ENCODE peak calls at places on chromosomes 12 and 14, in four cellular contexts. One of them, this sample, is unnamed.

GRCh38 chr14:58540693-58541092 is 97.1 kb upstream of the DACT1 start:
- DNase-seq in HFF-Myc: no peak
- DNase-seq in dorsolateral prefrontal cortex: no peak
- DNase-seq in GM12865: no peak
- DNase-seq in this sample: no peak

GRCh38 chr12:108821407-108822397 is 35.7 kb downstream of the SSH1 start:
- DNase-seq in HFF-Myc: no peak
- DNase-seq in dorsolateral prefrontal cortex: no peak
- DNase-seq in GM12865: peak; percentile 49
- DNase-seq in this sample: no peak

GRCh38 chr14:99164712-99165111 is 107.3 kb downstream of the BCL11B start:
- DNase-seq in HFF-Myc: no peak
- DNase-seq in dorsolateral prefrontal cortex: no peak
- DNase-seq in GM12865: no peak
- DNase-seq in this sample: no peak

GRCh38 chr12:121718653-121719239 is 6.2 kb downstream of the TMEM120B start:
- DNase-seq in HFF-Myc: no peak
- DNase-seq in dorsolateral prefrontal cortex: peak; percentile 26
- DNase-seq in GM12865: peak; percentile 69
- DNase-seq in this sample: no peak

GRCh38 chr12:126493366-126494108 is 1428.3 kb downstream of the AACS start:
- DNase-seq in HFF-Myc: no peak
- DNase-seq in dorsolateral prefrontal cortex: no peak
- DNase-seq in GM12865: no peak
- DNase-seq in this sample: no peak

GRCh38 chr12:115398311-115398781 is 714.4 kb upstream of the TBX3 start:
- DNase-seq in HFF-Myc: no peak
- DNase-seq in dorsolateral prefrontal cortex: no peak
- DNase-seq in GM12865: no peak
- DNase-seq in this sample: no peak

GRCh38 chr12:72578327-72578726 is 306.2 kb downstream of the TRHDE start:
- DNase-seq in HFF-Myc: no peak
- DNase-seq in dorsolateral prefrontal cortex: no peak
- DNase-seq in GM12865: no peak
- DNase-seq in this sample: no peak

GRCh38 chr12:10563966-10564365 is 49.4 kb downstream of the MAGOHB start:
- DNase-seq in HFF-Myc: no peak
- DNase-seq in dorsolateral prefrontal cortex: no peak
- DNase-seq in GM12865: no peak
- DNase-seq in this sample: no peak

GRCh38 chr14:65281991-65282908 is 130.3 kb upstream of the FUT8 start:
- DNase-seq in HFF-Myc: no peak
- DNase-seq in dorsolateral prefrontal cortex: peak; percentile 17
- DNase-seq in GM12865: peak; percentile 58
- DNase-seq in this sample: peak; percentile 32

GRCh38 chr12:58086006-58086405 is 144.6 kb downstream of the ATP23 start:
- DNase-seq in HFF-Myc: no peak
- DNase-seq in dorsolateral prefrontal cortex: no peak
- DNase-seq in GM12865: no peak
- DNase-seq in this sample: no peak

GRCh38 chr12:127926004-127926403 is 341.0 kb upstream of the TMEM132C start:
- DNase-seq in HFF-Myc: no peak
- DNase-seq in dorsolateral prefrontal cortex: peak; percentile 56
- DNase-seq in GM12865: no peak
- DNase-seq in this sample: peak; percentile 19

GRCh38 chr12:107179883-107180282 is 86.5 kb upstream of the CRY1 start:
- DNase-seq in HFF-Myc: no peak
- DNase-seq in dorsolateral prefrontal cortex: no peak
- DNase-seq in GM12865: no peak
- DNase-seq in this sample: no peak

GRCh38 chr14:96039633-96040311 is 610 bp downstream of the C14orf132 start:
- DNase-seq in HFF-Myc: no peak
- DNase-seq in dorsolateral prefrontal cortex: peak; percentile 61
- DNase-seq in GM12865: peak; percentile 8
- DNase-seq in this sample: no peak

GRCh38 chr12:6288235-6288634 is 22.2 kb upstream of the PLEKHG6 start:
- DNase-seq in HFF-Myc: no peak
- DNase-seq in dorsolateral prefrontal cortex: no peak
- DNase-seq in GM12865: no peak
- DNase-seq in this sample: no peak

GRCh38 chr12:102444093-102444492 is 36.3 kb downstream of the IGF1 start:
- DNase-seq in HFF-Myc: no peak
- DNase-seq in dorsolateral prefrontal cortex: no peak
- DNase-seq in GM12865: no peak
- DNase-seq in this sample: no peak

GRCh38 chr12:38886064-38886463 is 19.3 kb downstream of the CPNE8 start:
- DNase-seq in HFF-Myc: no peak
- DNase-seq in dorsolateral prefrontal cortex: no peak
- DNase-seq in GM12865: no peak
- DNase-seq in this sample: no peak

GRCh38 chr14:100892496-100893227 is 10.9 kb downstream of the RTL1 start:
- DNase-seq in HFF-Myc: no peak
- DNase-seq in dorsolateral prefrontal cortex: no peak
- DNase-seq in GM12865: no peak
- DNase-seq in this sample: no peak

GRCh38 chr12:54891717-54892478 is 37.6 kb downstream of the MUCL1 start:
- DNase-seq in HFF-Myc: no peak
- DNase-seq in dorsolateral prefrontal cortex: no peak
- DNase-seq in GM12865: no peak
- DNase-seq in this sample: no peak

GRCh38 chr12:87439990-87440827 is 589.0 kb downstream of the C12orf50 start:
- DNase-seq in HFF-Myc: peak; percentile 4
- DNase-seq in dorsolateral prefrontal cortex: no peak
- DNase-seq in GM12865: no peak
- DNase-seq in this sample: peak; percentile 72

GRCh38 chr12:32400114-32400672 is 835 bp downstream of the FGD4 start:
- DNase-seq in HFF-Myc: no peak
- DNase-seq in dorsolateral prefrontal cortex: no peak
- DNase-seq in GM12865: no peak
- DNase-seq in this sample: no peak

GRCh38 chr12:505221-505620 is 45.5 kb downstream of the B4GALNT3 start:
- DNase-seq in HFF-Myc: no peak
- DNase-seq in dorsolateral prefrontal cortex: no peak
- DNase-seq in GM12865: no peak
- DNase-seq in this sample: no peak

GRCh38 chr14:98229676-98230366 is 1042.2 kb downstream of the BCL11B start:
- DNase-seq in HFF-Myc: no peak
- DNase-seq in dorsolateral prefrontal cortex: no peak
- DNase-seq in GM12865: peak; percentile 67
- DNase-seq in this sample: no peak

GRCh38 chr14:65168840-65169239 is 66.5 kb upstream of the MAX start:
- DNase-seq in HFF-Myc: no peak
- DNase-seq in dorsolateral prefrontal cortex: no peak
- DNase-seq in GM12865: peak; percentile 45
- DNase-seq in this sample: no peak

GRCh38 chr12:112950701-112951100 is 12.4 kb downstream of the OAS3 start:
- DNase-seq in HFF-Myc: no peak
- DNase-seq in dorsolateral prefrontal cortex: no peak
- DNase-seq in GM12865: no peak
- DNase-seq in this sample: no peak

GRCh38 chr12:128258866-128259555 is 8.0 kb upstream of the TMEM132C start:
- DNase-seq in HFF-Myc: no peak
- DNase-seq in dorsolateral prefrontal cortex: peak; percentile 58
- DNase-seq in GM12865: no peak
- DNase-seq in this sample: no peak

GRCh38 chr12:110002691-110003515 is 3.7 kb downstream of the ANKRD13A start:
- DNase-seq in HFF-Myc: peak; percentile 20
- DNase-seq in dorsolateral prefrontal cortex: no peak
- DNase-seq in GM12865: no peak
- DNase-seq in this sample: no peak

GRCh38 chr12:98352835-98353234 is 162.6 kb upstream of the TMPO start:
- DNase-seq in HFF-Myc: no peak
- DNase-seq in dorsolateral prefrontal cortex: no peak
- DNase-seq in GM12865: no peak
- DNase-seq in this sample: no peak

GRCh38 chr14:83988274-83988673 is 1541.7 kb upstream of the FLRT2 start:
- DNase-seq in HFF-Myc: no peak
- DNase-seq in dorsolateral prefrontal cortex: no peak
- DNase-seq in GM12865: no peak
- DNase-seq in this sample: no peak

GRCh38 chr14:24079521-24080141 is 8.3 kb downstream of the CPNE6 start:
- DNase-seq in HFF-Myc: no peak
- DNase-seq in dorsolateral prefrontal cortex: peak; percentile 83
- DNase-seq in GM12865: no peak
- DNase-seq in this sample: no peak

GRCh38 chr12:25794580-25794979 is 163.9 kb upstream of the RASSF8 start:
- DNase-seq in HFF-Myc: no peak
- DNase-seq in dorsolateral prefrontal cortex: no peak
- DNase-seq in GM12865: no peak
- DNase-seq in this sample: no peak

GRCh38 chr14:70097576-70098256 is 91.0 kb downstream of the SLC8A3 start:
- DNase-seq in HFF-Myc: no peak
- DNase-seq in dorsolateral prefrontal cortex: no peak
- DNase-seq in GM12865: no peak
- DNase-seq in this sample: no peak

GRCh38 chr12:12461281-12461922 is 101.3 kb downstream of the DUSP16 start:
- DNase-seq in HFF-Myc: no peak
- DNase-seq in dorsolateral prefrontal cortex: no peak
- DNase-seq in GM12865: no peak
- DNase-seq in this sample: no peak

GRCh38 chr12:106226884-106227640 is 20.8 kb downstream of the CKAP4 start:
- DNase-seq in HFF-Myc: no peak
- DNase-seq in dorsolateral prefrontal cortex: no peak
- DNase-seq in GM12865: peak; percentile 56
- DNase-seq in this sample: peak; percentile 36

GRCh38 chr12:21354641-21355040 is 18.1 kb upstream of the IAPP start:
- DNase-seq in HFF-Myc: no peak
- DNase-seq in dorsolateral prefrontal cortex: no peak
- DNase-seq in GM12865: no peak
- DNase-seq in this sample: no peak

GRCh38 chr12:47556219-47556618 is 149.6 kb downstream of the RPAP3 start:
- DNase-seq in HFF-Myc: no peak
- DNase-seq in dorsolateral prefrontal cortex: no peak
- DNase-seq in GM12865: no peak
- DNase-seq in this sample: no peak

GRCh38 chr12:41709463-41710285 is 435.0 kb downstream of the GXYLT1 start:
- DNase-seq in HFF-Myc: no peak
- DNase-seq in dorsolateral prefrontal cortex: no peak
- DNase-seq in GM12865: no peak
- DNase-seq in this sample: no peak

GRCh38 chr12:71455028-71455737 is 15.6 kb downstream of the LGR5 start:
- DNase-seq in HFF-Myc: no peak
- DNase-seq in dorsolateral prefrontal cortex: no peak
- DNase-seq in GM12865: no peak
- DNase-seq in this sample: no peak
- H3K4me3 ChIP-seq in HFF-Myc: no peak overlapping the region
- H3K4me3 ChIP-seq in dorsolateral prefrontal cortex: no peak overlapping the region
- H3K4me3 ChIP-seq in GM12865: no peak overlapping the region
- H3K4me3 ChIP-seq in this sample: no peak overlapping the region

DNA sequence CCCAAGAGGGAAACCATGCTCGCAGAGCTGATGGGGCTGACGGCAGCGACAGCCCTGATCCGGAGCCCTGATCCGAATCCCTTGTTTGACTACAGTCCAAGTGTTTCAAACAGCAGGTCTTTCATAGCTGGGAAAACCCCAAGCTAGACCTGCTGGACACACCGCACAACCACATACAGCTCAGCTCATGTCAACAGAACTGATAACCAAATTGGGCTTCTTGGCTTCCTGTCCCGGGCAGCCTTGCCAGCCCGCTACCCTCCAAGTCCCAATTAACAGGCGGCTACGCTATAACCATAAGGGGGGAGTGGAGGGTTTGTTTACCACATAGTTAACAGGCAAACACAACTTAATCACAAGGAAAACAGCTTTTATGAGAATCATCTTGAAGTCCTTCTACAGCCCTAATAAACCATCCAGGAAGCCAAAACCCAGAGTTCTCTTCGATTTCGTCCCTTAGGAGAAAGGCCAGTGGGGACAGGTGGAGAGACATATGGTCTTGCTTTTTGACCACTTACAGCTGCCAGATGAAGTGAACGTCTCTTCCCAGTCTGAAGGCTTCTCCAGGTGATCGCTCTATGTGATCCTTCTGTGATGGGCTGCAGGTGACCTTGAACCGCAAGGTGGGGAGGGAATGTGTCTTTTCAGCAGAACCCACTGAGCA is 64.5 kb upstream of the MANSC4 start:
- DNase-seq in HFF-Myc: no peak
- DNase-seq in dorsolateral prefrontal cortex: peak; percentile 68
- DNase-seq in GM12865: no peak
- DNase-seq in this sample: no peak
- H3K4me3 ChIP-seq in HFF-Myc: no peak overlapping the region
- H3K4me3 ChIP-seq in dorsolateral prefrontal cortex: no peak overlapping the region
- H3K4me3 ChIP-seq in GM12865: no peak overlapping the region
- H3K4me3 ChIP-seq in this sample: no peak overlapping the region

DNA sequence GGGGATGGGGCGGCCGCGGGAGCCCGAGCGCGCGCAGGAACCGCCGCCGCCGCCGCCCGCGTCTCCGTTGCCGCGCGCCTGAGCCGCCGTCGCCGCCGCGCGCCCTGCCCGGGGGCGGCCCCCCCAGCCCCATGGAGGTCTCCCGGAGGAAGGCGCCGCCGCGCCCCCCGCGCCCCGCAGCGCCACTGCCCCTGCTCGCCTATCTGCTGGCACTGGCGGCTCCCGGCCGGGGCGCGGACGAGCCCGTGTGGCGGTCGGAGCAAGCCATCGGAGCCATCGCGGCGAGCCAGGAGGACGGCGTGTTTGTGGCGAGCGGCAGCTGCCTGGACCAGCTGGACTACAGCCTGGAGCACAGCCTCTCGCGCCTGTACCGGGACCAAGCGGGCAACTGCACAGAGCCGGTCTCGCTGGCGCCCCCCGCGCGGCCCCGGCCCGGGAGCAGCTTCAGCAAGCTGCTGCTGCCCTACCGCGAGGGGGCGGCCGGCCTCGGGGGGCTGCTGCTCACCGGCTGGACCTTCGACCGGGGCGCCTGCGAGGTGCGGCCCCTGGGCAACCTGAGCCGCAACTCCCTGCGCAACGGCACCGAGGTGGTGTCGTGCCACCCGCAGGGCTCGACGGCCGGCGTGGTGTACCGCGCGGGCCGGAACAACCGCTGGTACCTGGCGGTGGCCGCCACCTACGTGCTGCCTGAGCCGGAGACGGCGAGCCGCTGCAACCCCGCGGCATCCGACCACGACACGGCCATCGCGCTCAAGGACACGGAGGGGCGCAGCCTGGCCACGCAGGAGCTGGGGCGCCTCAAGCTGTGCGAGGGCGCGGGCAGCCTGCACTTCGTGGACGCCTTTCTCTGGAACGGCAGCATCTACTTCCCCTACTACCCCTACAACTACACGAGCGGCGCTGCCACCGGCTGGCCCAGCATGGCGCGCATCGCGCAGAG is 734 bp downstream of the PLXNC1 start:
- DNase-seq in HFF-Myc: no peak
- DNase-seq in dorsolateral prefrontal cortex: peak; percentile 51
- DNase-seq in GM12865: peak; percentile 85
- DNase-seq in this sample: no peak
- H3K4me3 ChIP-seq in HFF-Myc: peak overlapping the region; percentile 38
- H3K4me3 ChIP-seq in dorsolateral prefrontal cortex: peak overlapping the region; percentile 69
- H3K4me3 ChIP-seq in GM12865: peak overlapping the region; percentile 80
- H3K4me3 ChIP-seq in this sample: peak overlapping the region; percentile 40

DNA sequence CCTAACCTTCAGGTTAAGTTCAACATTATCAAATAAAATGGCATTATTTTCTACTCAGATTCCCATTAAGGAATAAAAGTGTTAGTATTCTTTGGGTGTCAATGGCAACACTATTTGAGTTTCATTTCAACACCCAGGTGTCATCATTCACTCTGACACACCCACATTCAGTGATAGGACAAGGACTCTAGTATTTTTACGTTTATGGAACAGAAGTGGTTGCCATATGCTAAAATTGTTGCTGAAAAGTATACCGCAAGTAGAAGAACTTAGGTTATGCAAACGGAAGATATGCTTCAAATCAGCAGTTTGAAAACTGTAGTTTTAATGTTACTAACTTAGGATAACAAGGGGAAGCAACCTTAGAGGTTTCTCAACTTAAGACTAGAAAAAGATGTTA is 20.0 kb upstream of the SGPP1 start:
- DNase-seq in HFF-Myc: no peak
- DNase-seq in dorsolateral prefrontal cortex: no peak
- DNase-seq in GM12865: peak; percentile 71
- DNase-seq in this sample: no peak
- H3K4me3 ChIP-seq in HFF-Myc: no peak overlapping the region
- H3K4me3 ChIP-seq in dorsolateral prefrontal cortex: no peak overlapping the region
- H3K4me3 ChIP-seq in GM12865: no peak overlapping the region
- H3K4me3 ChIP-seq in this sample: no peak overlapping the region